ENCODE peak calls at places on chromosomes 11 and 22, in seven cellular contexts. A is AML-193; R is activated naive CD8-positive, alpha-beta T cell treated with anti-CD3 and anti-CD28 coated beads, Interleukin-2, amount 50 U/mL, for 24 hours; Q is activated T-helper 1 cell treated with anti-CD3 and anti-CD28 coated beads, Interleukin-2, amount 50 U/mL, for 16 hours; N is psoas muscle; W is transverse colon; T is left colon. S is an unnamed sample.

GRCh38 chr11:89136606-89137005 is 41.1 kb upstream of the TYR start:
- DNase-seq in A (no peak), R (no peak), Q (no peak), N (no peak), W (no peak), T (no peak), S (no peak)

GRCh38 chr11:76617553-76618265 is 52.8 kb downstream of the LRRC32 start:
- DNase-seq in A (no peak), R (no peak), Q (no peak), N (no peak), W (no peak), T (no peak), S (peak)

GRCh38 chr11:64501500-64502427 is 89.3 kb upstream of the SLC22A12 start:
- DNase-seq in A (no peak), R (no peak), Q (no peak), N (no peak), W (peak), T (peak), S (no peak)

GRCh38 chr11:123607781-123608180 is 46.6 kb downstream of the SCN3B start:
- DNase-seq in A (no peak), R (no peak), Q (no peak), N (no peak), W (no peak), T (no peak), S (no peak)

GRCh38 chr22:40035351-40035750 is 40.6 kb downstream of the FAM83F start:
- DNase-seq in A (no peak), R (no peak), Q (no peak), N (no peak), W (no peak), T (no peak), S (no peak)

GRCh38 chr11:79309402-79309801 is 131.4 kb downstream of the TENM4 start:
- DNase-seq in A (no peak), R (no peak), Q (no peak), N (no peak), W (no peak), T (no peak), S (no peak)

GRCh38 chr22:46967445-46968358 is 205.3 kb downstream of the TBC1D22A start:
- DNase-seq in A (no peak), R (no peak), Q (no peak), N (no peak), W (no peak), T (no peak), S (no peak)

GRCh38 chr11:119641991-119642745 is 86.8 kb downstream of the NECTIN1 start:
- DNase-seq in A (peak), R (peak), Q (no peak), N (no peak), W (no peak), T (no peak), S (no peak)

GRCh38 chr11:121536116-121536515 is 83.3 kb upstream of the SORL1-AS1 start:
- DNase-seq in A (no peak), R (no peak), Q (no peak), N (no peak), W (no peak), T (no peak), S (no peak)

GRCh38 chr11:99351620-99352019 is 330.9 kb downstream of the CNTN5 start:
- DNase-seq in A (no peak), R (no peak), Q (no peak), N (no peak), W (no peak), T (no peak), S (no peak)